ENCODE peak calls at places on chromosome 12, in nine cellular contexts. One of them, this sample, is unnamed.

GRCh38 chr12:53425515-53426150 is 2.0 kb downstream of the AMHR2 start:
- DNase-seq in astrocyte of the spinal cord: no peak
- DNase-seq in MM.1S: no peak
- DNase-seq in nephron progenitor cell: no peak
- DNase-seq in SK-N-SH: no peak
- DNase-seq in AG10803: no peak
- DNase-seq in HFF-Myc: no peak
- DNase-seq in tibial artery: no peak
- DNase-seq in CD8-positive, alpha-beta T cell: no peak
- DNase-seq in this sample: no peak

GRCh38 chr12:49949124-49949845 is 1.3 kb upstream of the AQP2 start:
- DNase-seq in astrocyte of the spinal cord: no peak
- DNase-seq in MM.1S: no peak
- DNase-seq in nephron progenitor cell: no peak
- DNase-seq in SK-N-SH: no peak
- DNase-seq in AG10803: no peak
- DNase-seq in HFF-Myc: no peak
- DNase-seq in tibial artery: no peak
- DNase-seq in CD8-positive, alpha-beta T cell: no peak
- DNase-seq in this sample: no peak

GRCh38 chr12:80814453-80814852 is 97.7 kb downstream of the MYF5 start:
- DNase-seq in astrocyte of the spinal cord: no peak
- DNase-seq in MM.1S: no peak
- DNase-seq in nephron progenitor cell: no peak
- DNase-seq in SK-N-SH: no peak
- DNase-seq in AG10803: no peak
- DNase-seq in HFF-Myc: no peak
- DNase-seq in tibial artery: no peak
- DNase-seq in CD8-positive, alpha-beta T cell: no peak
- DNase-seq in this sample: no peak

GRCh38 chr12:10385181-10385613 is 4.6 kb downstream of the KLRK1 start:
- DNase-seq in astrocyte of the spinal cord: peak
- DNase-seq in MM.1S: no peak
- DNase-seq in nephron progenitor cell: no peak
- DNase-seq in SK-N-SH: no peak
- DNase-seq in AG10803: peak
- DNase-seq in HFF-Myc: peak
- DNase-seq in tibial artery: no peak
- DNase-seq in CD8-positive, alpha-beta T cell: no peak
- DNase-seq in this sample: no peak

GRCh38 chr12:121388421-121388981 is 11.4 kb upstream of the RNF34 start:
- DNase-seq in astrocyte of the spinal cord: peak
- DNase-seq in MM.1S: no peak
- DNase-seq in nephron progenitor cell: no peak
- DNase-seq in SK-N-SH: no peak
- DNase-seq in AG10803: peak
- DNase-seq in HFF-Myc: peak
- DNase-seq in tibial artery: no peak
- DNase-seq in CD8-positive, alpha-beta T cell: no peak
- DNase-seq in this sample: no peak

GRCh38 chr12:10563002-10563401 is 50.4 kb downstream of the MAGOHB start:
- DNase-seq in astrocyte of the spinal cord: no peak
- DNase-seq in MM.1S: no peak
- DNase-seq in nephron progenitor cell: no peak
- DNase-seq in SK-N-SH: no peak
- DNase-seq in AG10803: no peak
- DNase-seq in HFF-Myc: no peak
- DNase-seq in tibial artery: no peak
- DNase-seq in CD8-positive, alpha-beta T cell: no peak
- DNase-seq in this sample: no peak

GRCh38 chr12:106681210-106681609 is 93.3 kb upstream of the RIC8B start:
- DNase-seq in astrocyte of the spinal cord: no peak
- DNase-seq in MM.1S: no peak
- DNase-seq in nephron progenitor cell: no peak
- DNase-seq in SK-N-SH: no peak
- DNase-seq in AG10803: no peak
- DNase-seq in HFF-Myc: no peak
- DNase-seq in tibial artery: no peak
- DNase-seq in CD8-positive, alpha-beta T cell: no peak
- DNase-seq in this sample: no peak

GRCh38 chr12:91307957-91308705 is 125.5 kb upstream of the DCN start:
- DNase-seq in astrocyte of the spinal cord: no peak
- DNase-seq in MM.1S: no peak
- DNase-seq in nephron progenitor cell: no peak
- DNase-seq in SK-N-SH: no peak
- DNase-seq in AG10803: no peak
- DNase-seq in HFF-Myc: no peak
- DNase-seq in tibial artery: no peak
- DNase-seq in CD8-positive, alpha-beta T cell: no peak
- DNase-seq in this sample: no peak

GRCh38 chr12:52744493-52745156 is 32.5 kb downstream of the KRT76 start:
- DNase-seq in astrocyte of the spinal cord: no peak
- DNase-seq in MM.1S: no peak
- DNase-seq in nephron progenitor cell: no peak
- DNase-seq in SK-N-SH: no peak
- DNase-seq in AG10803: no peak
- DNase-seq in HFF-Myc: no peak
- DNase-seq in tibial artery: no peak
- DNase-seq in CD8-positive, alpha-beta T cell: no peak
- DNase-seq in this sample: no peak

GRCh38 chr12:14999421-15000047 is 26.7 kb downstream of the PDE6H start:
- DNase-seq in astrocyte of the spinal cord: peak
- DNase-seq in MM.1S: no peak
- DNase-seq in nephron progenitor cell: no peak
- DNase-seq in SK-N-SH: no peak
- DNase-seq in AG10803: peak
- DNase-seq in HFF-Myc: no peak
- DNase-seq in tibial artery: no peak
- DNase-seq in CD8-positive, alpha-beta T cell: no peak
- DNase-seq in this sample: no peak

GRCh38 chr12:89933911-89934310 is 225.3 kb upstream of the ATP2B1 start:
- DNase-seq in astrocyte of the spinal cord: no peak
- DNase-seq in MM.1S: no peak
- DNase-seq in nephron progenitor cell: no peak
- DNase-seq in SK-N-SH: no peak
- DNase-seq in AG10803: peak
- DNase-seq in HFF-Myc: no peak
- DNase-seq in tibial artery: no peak
- DNase-seq in CD8-positive, alpha-beta T cell: no peak
- DNase-seq in this sample: no peak

GRCh38 chr12:28017873-28018255 is 45.3 kb upstream of the PTHLH start:
- DNase-seq in astrocyte of the spinal cord: no peak
- DNase-seq in MM.1S: no peak
- DNase-seq in nephron progenitor cell: no peak
- DNase-seq in SK-N-SH: no peak
- DNase-seq in AG10803: no peak
- DNase-seq in HFF-Myc: no peak
- DNase-seq in tibial artery: no peak
- DNase-seq in CD8-positive, alpha-beta T cell: no peak
- DNase-seq in this sample: no peak

GRCh38 chr12:70290126-70290525 is 46.9 kb downstream of the CNOT2 start:
- DNase-seq in astrocyte of the spinal cord: no peak
- DNase-seq in MM.1S: no peak
- DNase-seq in nephron progenitor cell: no peak
- DNase-seq in SK-N-SH: no peak
- DNase-seq in AG10803: peak
- DNase-seq in HFF-Myc: no peak
- DNase-seq in tibial artery: no peak
- DNase-seq in CD8-positive, alpha-beta T cell: no peak
- DNase-seq in this sample: no peak

GRCh38 chr12:55743131-55743921 is 404 bp downstream of the GDF11 start:
- DNase-seq in astrocyte of the spinal cord: peak
- DNase-seq in MM.1S: peak
- DNase-seq in nephron progenitor cell: peak
- DNase-seq in SK-N-SH: peak
- DNase-seq in AG10803: peak
- DNase-seq in HFF-Myc: no peak
- DNase-seq in tibial artery: peak
- DNase-seq in CD8-positive, alpha-beta T cell: peak
- DNase-seq in this sample: peak

GRCh38 chr12:20274008-20274407 is 94.3 kb upstream of the PDE3A start:
- DNase-seq in astrocyte of the spinal cord: no peak
- DNase-seq in MM.1S: no peak
- DNase-seq in nephron progenitor cell: no peak
- DNase-seq in SK-N-SH: no peak
- DNase-seq in AG10803: no peak
- DNase-seq in HFF-Myc: no peak
- DNase-seq in tibial artery: no peak
- DNase-seq in CD8-positive, alpha-beta T cell: no peak
- DNase-seq in this sample: no peak

GRCh38 chr12:108382437-108382801 is 43.3 kb upstream of the CMKLR1 start:
- DNase-seq in astrocyte of the spinal cord: no peak
- DNase-seq in MM.1S: no peak
- DNase-seq in nephron progenitor cell: no peak
- DNase-seq in SK-N-SH: no peak
- DNase-seq in AG10803: no peak
- DNase-seq in HFF-Myc: no peak
- DNase-seq in tibial artery: no peak
- DNase-seq in CD8-positive, alpha-beta T cell: no peak
- DNase-seq in this sample: no peak
- TF ChIP-seq CTCF in astrocyte of the spinal cord: no peak
- TF ChIP-seq CTCF in MM.1S: no peak
- TF ChIP-seq CTCF in nephron progenitor cell: no peak
- TF ChIP-seq CTCF in SK-N-SH: no peak
- TF ChIP-seq CTCF in AG10803: no peak
- TF ChIP-seq CTCF in HFF-Myc: no peak
- TF ChIP-seq CTCF in tibial artery: no peak
- TF ChIP-seq CTCF in CD8-positive, alpha-beta T cell: no peak
- TF ChIP-seq CTCF in this sample: no peak

GRCh38 chr12:16076970-16077527 is 165.9 kb downstream of the DERA start:
- DNase-seq in astrocyte of the spinal cord: no peak
- DNase-seq in MM.1S: no peak
- DNase-seq in nephron progenitor cell: no peak
- DNase-seq in SK-N-SH: no peak
- DNase-seq in AG10803: no peak
- DNase-seq in HFF-Myc: no peak
- DNase-seq in tibial artery: no peak
- DNase-seq in CD8-positive, alpha-beta T cell: no peak
- DNase-seq in this sample: no peak

GRCh38 chr12:16075887-16076286 is 164.8 kb downstream of the DERA start:
- DNase-seq in astrocyte of the spinal cord: no peak
- DNase-seq in MM.1S: no peak
- DNase-seq in nephron progenitor cell: no peak
- DNase-seq in SK-N-SH: no peak
- DNase-seq in AG10803: no peak
- DNase-seq in HFF-Myc: no peak
- DNase-seq in tibial artery: no peak
- DNase-seq in CD8-positive, alpha-beta T cell: no peak
- DNase-seq in this sample: no peak

GRCh38 chr12:16076553-16076952 is 165.4 kb downstream of the DERA start:
- DNase-seq in astrocyte of the spinal cord: peak
- DNase-seq in MM.1S: peak
- DNase-seq in nephron progenitor cell: peak
- DNase-seq in SK-N-SH: peak
- DNase-seq in AG10803: peak
- DNase-seq in HFF-Myc: peak
- DNase-seq in tibial artery: no peak
- DNase-seq in CD8-positive, alpha-beta T cell: no peak
- DNase-seq in this sample: peak
- TF ChIP-seq CTCF in astrocyte of the spinal cord: peak
- TF ChIP-seq CTCF in MM.1S: peak
- TF ChIP-seq CTCF in nephron progenitor cell: peak
- TF ChIP-seq CTCF in SK-N-SH: peak
- TF ChIP-seq CTCF in AG10803: peak
- TF ChIP-seq CTCF in HFF-Myc: peak
- TF ChIP-seq CTCF in tibial artery: no peak
- TF ChIP-seq CTCF in CD8-positive, alpha-beta T cell: no peak
- TF ChIP-seq CTCF in this sample: peak

GRCh38 chr12:123657211-123657610 is 13.7 kb upstream of the TCTN2 start:
- DNase-seq in astrocyte of the spinal cord: no peak
- DNase-seq in MM.1S: no peak
- DNase-seq in nephron progenitor cell: no peak
- DNase-seq in SK-N-SH: no peak
- DNase-seq in AG10803: no peak
- DNase-seq in HFF-Myc: no peak
- DNase-seq in tibial artery: no peak
- DNase-seq in CD8-positive, alpha-beta T cell: no peak
- DNase-seq in this sample: no peak
- TF ChIP-seq CTCF in astrocyte of the spinal cord: no peak
- TF ChIP-seq CTCF in MM.1S: no peak
- TF ChIP-seq CTCF in nephron progenitor cell: no peak
- TF ChIP-seq CTCF in SK-N-SH: no peak
- TF ChIP-seq CTCF in AG10803: no peak
- TF ChIP-seq CTCF in HFF-Myc: no peak
- TF ChIP-seq CTCF in tibial artery: no peak
- TF ChIP-seq CTCF in CD8-positive, alpha-beta T cell: no peak
- TF ChIP-seq CTCF in this sample: no peak

GRCh38 chr12:104955703-104956102 is 2.4 kb downstream of the SLC41A2 start:
- DNase-seq in astrocyte of the spinal cord: no peak
- DNase-seq in MM.1S: no peak
- DNase-seq in nephron progenitor cell: no peak
- DNase-seq in SK-N-SH: no peak
- DNase-seq in AG10803: no peak
- DNase-seq in HFF-Myc: no peak
- DNase-seq in tibial artery: no peak
- DNase-seq in CD8-positive, alpha-beta T cell: no peak
- DNase-seq in this sample: no peak

GRCh38 chr12:104958009-104958945 is at the start of gene SLC41A2:
- DNase-seq in astrocyte of the spinal cord: peak
- DNase-seq in MM.1S: peak
- DNase-seq in nephron progenitor cell: peak
- DNase-seq in SK-N-SH: peak
- DNase-seq in AG10803: peak
- DNase-seq in HFF-Myc: peak
- DNase-seq in tibial artery: peak
- DNase-seq in CD8-positive, alpha-beta T cell: peak
- DNase-seq in this sample: peak

GRCh38 chr12:104958946-104959841 is 1.1 kb upstream of the SLC41A2 start:
- DNase-seq in astrocyte of the spinal cord: peak
- DNase-seq in MM.1S: no peak
- DNase-seq in nephron progenitor cell: peak
- DNase-seq in SK-N-SH: no peak
- DNase-seq in AG10803: peak
- DNase-seq in HFF-Myc: no peak
- DNase-seq in tibial artery: no peak
- DNase-seq in CD8-positive, alpha-beta T cell: no peak
- DNase-seq in this sample: no peak

GRCh38 chr12:104956870-104957301 is 1.2 kb downstream of the SLC41A2 start:
- DNase-seq in astrocyte of the spinal cord: no peak
- DNase-seq in MM.1S: no peak
- DNase-seq in nephron progenitor cell: no peak
- DNase-seq in SK-N-SH: no peak
- DNase-seq in AG10803: no peak
- DNase-seq in HFF-Myc: no peak
- DNase-seq in tibial artery: no peak
- DNase-seq in CD8-positive, alpha-beta T cell: no peak
- DNase-seq in this sample: no peak

DNA sequence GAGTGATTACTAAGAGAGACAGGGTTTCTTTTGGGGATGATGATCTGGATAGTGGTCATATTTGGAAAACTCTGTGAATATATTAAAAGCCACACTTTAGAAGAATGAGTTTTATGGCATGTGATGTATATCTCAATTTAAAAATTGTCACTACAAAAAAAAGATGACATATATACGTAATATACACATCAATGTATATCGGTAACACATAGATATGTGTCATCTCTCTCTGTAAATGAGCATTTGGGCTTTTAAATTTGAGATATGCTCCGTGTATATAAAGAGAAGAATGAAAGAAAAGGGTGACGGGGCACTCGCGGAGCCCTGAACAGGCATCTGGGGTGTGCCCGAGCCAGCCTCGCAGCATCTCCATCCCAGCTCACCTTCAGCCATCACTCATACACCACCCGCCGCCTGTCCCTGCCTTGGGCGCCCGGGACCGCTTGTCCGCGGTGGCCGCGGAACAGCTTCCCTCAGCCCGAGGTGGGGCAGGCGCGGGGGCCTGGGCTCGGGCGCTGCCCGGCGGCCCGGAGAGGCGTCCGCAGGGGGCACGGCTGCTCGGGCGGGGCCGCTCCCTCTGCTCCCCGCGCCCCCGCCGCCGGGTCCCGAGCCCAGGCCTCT is 592 bp downstream of the SLC41A2 start:
- DNase-seq in astrocyte of the spinal cord: no peak
- DNase-seq in MM.1S: peak
- DNase-seq in nephron progenitor cell: no peak
- DNase-seq in SK-N-SH: peak
- DNase-seq in AG10803: no peak
- DNase-seq in HFF-Myc: no peak
- DNase-seq in tibial artery: no peak
- DNase-seq in CD8-positive, alpha-beta T cell: peak
- DNase-seq in this sample: no peak
- TF ChIP-seq CTCF in astrocyte of the spinal cord: no peak
- TF ChIP-seq CTCF in MM.1S: no peak
- TF ChIP-seq CTCF in nephron progenitor cell: no peak
- TF ChIP-seq CTCF in SK-N-SH: no peak
- TF ChIP-seq CTCF in AG10803: no peak
- TF ChIP-seq CTCF in HFF-Myc: no peak
- TF ChIP-seq CTCF in tibial artery: no peak
- TF ChIP-seq CTCF in CD8-positive, alpha-beta T cell: no peak
- TF ChIP-seq CTCF in this sample: no peak

This sample was measured in GM13976.